ENCODE peak calls at places on chromosome 17, in six cellular contexts. N is GM12891, L is K562, O is HepG2, T is H1, J is GM12878. C is an unnamed sample.

GRCh38 chr17:12693640-12694039 is 27.9 kb downstream of the MYOCD start:
- DNase-seq in N (no peak), L (no peak), O (no peak), T (no peak), J (no peak), C (no peak)

GRCh38 chr17:50348522-50349240 is 2.8 kb downstream of the XYLT2 start:
- DNase-seq in N (no peak), L (no peak), O (no peak), T (no peak), J (no peak), C (no peak)

GRCh38 chr17:3692346-3692745 is 3.6 kb downstream of the P2RX5 start:
- DNase-seq in N (no peak), L (no peak), O (no peak), T (peak), J (no peak), C (no peak)

GRCh38 chr17:45425984-45426413 is 6.7 kb downstream of the ARHGAP27 start:
- DNase-seq in N (no peak), L (no peak), O (no peak), T (no peak), J (no peak), C (no peak)

GRCh38 chr17:18064053-18064452 is 23.7 kb upstream of the DRG2 start:
- DNase-seq in N (no peak), L (no peak), O (no peak), T (no peak), J (no peak), C (no peak)

GRCh38 chr17:77072670-77073069 is 68.1 kb upstream of the SEC14L1 start:
- DNase-seq in N (no peak), L (peak), O (no peak), T (no peak), J (no peak), C (no peak)

GRCh38 chr17:75535119-75535537 is 9.6 kb downstream of the LLGL2 start:
- DNase-seq in N (no peak), L (no peak), O (no peak), T (no peak), J (peak), C (no peak)

GRCh38 chr17:73545633-73546032 is 98.6 kb downstream of the SDK2 start:
- DNase-seq in N (no peak), L (no peak), O (no peak), T (no peak), J (no peak), C (no peak)

GRCh38 chr17:225551-225950 is 44.1 kb upstream of the DOC2B start:
- DNase-seq in N (no peak), L (no peak), O (no peak), T (no peak), J (no peak), C (no peak)

GRCh38 chr17:47728214-47728877 is 4.7 kb upstream of the TBX21 start:
- DNase-seq in N (no peak), L (no peak), O (no peak), T (no peak), J (no peak), C (no peak)

GRCh38 chr17:76584427-76585047 is 1.1 kb downstream of the ST6GALNAC2 start:
- DNase-seq in N (no peak), L (no peak), O (no peak), T (no peak), J (no peak), C (no peak)

GRCh38 chr17:57604771-57605733 is 140.0 kb downstream of the CCDC182 start:
- DNase-seq in N (peak), L (no peak), O (no peak), T (no peak), J (peak), C (peak)

GRCh38 chr17:38418693-38419507 is 9.4 kb upstream of the ARHGAP23 start:
- DNase-seq in N (no peak), L (peak), O (no peak), T (peak), J (no peak), C (no peak)

GRCh38 chr17:28842282-28843012 is at the start of gene FAM222B:
- DNase-seq in N (peak), L (peak), O (peak), T (peak), J (peak), C (peak)

GRCh38 chr17:70208080-70208794 is 38.9 kb downstream of the KCNJ2 start:
- DNase-seq in N (no peak), L (no peak), O (no peak), T (no peak), J (peak), C (no peak)

GRCh38 chr17:16584273-16584995 is 15.4 kb upstream of the ZNF287 start:
- DNase-seq in N (peak), L (peak), O (peak), T (peak), J (peak), C (peak)

GRCh38 chr17:73293480-73293911 is 18.3 kb downstream of the CDC42EP4 start:
- DNase-seq in N (no peak), L (no peak), O (no peak), T (no peak), J (no peak), C (no peak)

GRCh38 chr17:9024497-9024896 is 3.2 kb downstream of the NTN1 start:
- DNase-seq in N (no peak), L (no peak), O (no peak), T (no peak), J (no peak), C (no peak)
- TF ChIP-seq POLR2AphosphoS5 in N (no peak), L (no peak), O (no peak), T (no peak), J (no peak), C (no peak)

GRCh38 chr17:79815836-79816371 is 19.0 kb upstream of the CBX8 start:
- DNase-seq in N (no peak), L (no peak), O (no peak), T (peak), J (no peak), C (no peak)

GRCh38 chr17:79812969-79813825 is 16.3 kb upstream of the CBX8 start:
- DNase-seq in N (no peak), L (peak), O (no peak), T (peak), J (no peak), C (no peak)

GRCh38 chr17:79814624-79814965 is 17.7 kb upstream of the CBX8 start:
- DNase-seq in N (no peak), L (no peak), O (no peak), T (no peak), J (no peak), C (no peak)

GRCh38 chr17:79813826-79814623 is 17.1 kb upstream of the CBX8 start:
- DNase-seq in N (no peak), L (no peak), O (no peak), T (peak), J (no peak), C (no peak)

GRCh38 chr17:79814966-79815835 is 18.3 kb upstream of the CBX8 start:
- DNase-seq in N (no peak), L (no peak), O (no peak), T (peak), J (no peak), C (no peak)
- TF ChIP-seq POLR2A in N (no peak), L (no peak), O (no peak), T (no peak), J (no peak), C (no peak)

GRCh38 chr17:8820311-8821010 is 21.3 kb upstream of the MFSD6L start:
- DNase-seq in N (no peak), L (no peak), O (no peak), T (peak), J (no peak), C (no peak)
- TF ChIP-seq TAF1 in N (no peak), L (no peak), O (no peak), T (no peak), J (no peak), C (no peak)

DNA sequence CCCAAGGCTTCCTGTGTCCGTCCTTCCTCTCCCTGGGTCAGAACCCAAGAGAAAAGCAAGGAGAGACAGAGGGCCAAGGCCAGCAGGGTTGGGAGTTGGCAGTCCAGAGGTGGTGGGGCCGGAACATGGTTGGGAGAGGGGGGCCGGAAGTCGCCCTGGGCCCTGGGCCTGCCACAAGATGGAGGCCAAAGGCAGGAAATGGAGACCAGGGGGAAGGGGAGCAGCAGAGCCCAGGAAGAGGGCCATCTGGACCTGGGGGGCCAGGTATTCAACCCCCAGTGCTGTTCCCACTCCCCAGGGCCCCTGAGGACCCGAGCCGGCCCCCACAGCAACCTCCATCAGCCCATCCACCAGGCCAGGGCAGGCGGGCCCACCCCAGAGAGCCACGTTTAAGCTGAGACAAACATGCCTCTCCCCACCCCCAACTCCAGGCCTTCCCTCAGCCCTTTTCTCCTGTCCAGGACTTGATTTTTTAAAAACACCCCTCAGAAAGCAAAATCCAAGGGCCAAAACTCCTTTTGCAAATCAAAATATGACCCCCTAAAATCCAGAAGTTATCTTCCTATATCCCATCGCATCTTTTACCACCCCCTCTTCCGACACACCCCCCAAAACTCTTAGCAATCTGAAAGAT is 4.4 kb upstream of the BCL6B start:
- DNase-seq in N (no peak), L (no peak), O (no peak), T (no peak), J (no peak), C (no peak)
- TF ChIP-seq POLR2AphosphoS5 in N (no peak), L (no peak), O (no peak), T (no peak), J (no peak), C (no peak)

DNA sequence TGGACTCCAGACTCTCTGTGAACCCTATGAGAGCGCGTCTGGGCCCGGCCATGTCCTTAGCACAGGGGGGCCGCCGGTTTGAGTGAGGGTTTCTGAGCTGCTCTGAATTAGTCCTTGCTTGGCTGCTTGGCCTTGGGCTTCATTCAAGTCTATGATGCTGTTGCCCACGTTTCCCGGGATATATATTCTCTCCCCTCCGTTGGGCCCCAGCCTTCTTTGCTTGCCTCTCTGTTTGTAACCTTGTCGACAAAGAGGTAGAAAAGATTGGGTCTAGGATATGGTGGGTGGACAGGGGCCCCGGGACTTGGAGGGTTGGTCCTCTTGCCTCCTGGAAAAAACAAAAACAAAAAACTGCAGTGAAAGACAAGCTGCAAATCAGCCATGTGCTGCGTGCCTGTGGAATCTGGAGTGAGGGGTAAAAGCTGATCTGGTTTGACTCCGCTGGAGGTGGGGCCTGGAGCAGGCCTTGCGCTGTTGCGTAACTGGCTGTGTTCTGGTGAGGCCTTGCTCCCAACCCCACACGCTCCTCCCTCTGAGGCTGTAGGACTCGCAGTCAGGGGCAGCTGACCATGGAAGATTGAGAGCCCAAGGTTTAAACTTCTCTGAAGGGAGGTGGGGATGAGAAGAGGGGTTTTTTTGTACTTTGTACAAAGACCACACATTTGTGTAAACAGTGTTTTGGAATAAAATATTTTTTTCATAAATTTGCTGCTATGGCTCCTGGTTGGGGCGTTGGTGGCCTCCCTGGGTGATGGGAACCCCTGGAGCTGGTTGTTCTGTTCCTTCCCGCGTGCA is 23.1 kb downstream of the STAT5A start:
- DNase-seq in N (no peak), L (peak), O (peak), T (no peak), J (no peak), C (no peak)
- TF ChIP-seq POLR2A in N (peak), L (peak), O (peak), T (no peak), J (peak), C (no peak)

GRCh38 chr17:1830288-1830687 is 483 bp downstream of the RPA1 start:
- DNase-seq in N (no peak), L (peak), O (peak), T (peak), J (no peak), C (no peak)
- TF ChIP-seq TAF1 in N (no peak), L (no peak), O (no peak), T (no peak), J (no peak), C (no peak)

GRCh38 chr17:64498308-64499203 is 1.7 kb upstream of the POLG2 start:
- DNase-seq in N (no peak), L (no peak), O (no peak), T (no peak), J (no peak), C (no peak)
- TF ChIP-seq POLR2AphosphoS5 in N (peak), L (peak), O (peak), T (peak), J (peak), C (peak)

C was measured in GM12892.